ENCODE peak calls at places on chromosomes 12 and 14, in ten cellular contexts. W is activated CD4-positive, alpha-beta T cell treated with anti-CD3 and anti-CD28 coated beads for 48 hours; M is activated effector memory CD4-positive, alpha-beta T cell treated with Interleukin-2 at 50 U/mL for 16 hours; Y is fibroblast of the conjunctiva; D is WTC11; F is cardiac muscle cell; C is Right ventricle myocardium inferior; U is GM20000; S is neural progenitor cell; T is EH. V is an unnamed sample.

GRCh38 chr12:132451172-132451835 is 38.6 kb upstream of the FBRSL1 start:
- DNase-seq in T (no peak), U (peak), S (no peak), D (no peak), F (no peak), M (no peak), Y (no peak), C (peak), W (no peak), V (no peak)

GRCh38 chr12:78697817-78698415 is 166.7 kb upstream of the SYT1 start:
- DNase-seq in M (no peak), T (peak), C (no peak), D (no peak), F (no peak), U (no peak), Y (no peak), W (no peak), S (no peak), V (no peak)

GRCh38 chr14:64213079-64213478 is 81.1 kb downstream of the ESR2 start:
- DNase-seq in W (no peak), D (no peak), M (no peak), C (no peak), F (peak), T (peak), S (no peak), Y (no peak), U (no peak), V (no peak)

GRCh38 chr12:48084066-48084465 is 21.8 kb downstream of the SENP1 start:
- DNase-seq in F (no peak), W (no peak), Y (no peak), T (peak), M (no peak), C (no peak), S (peak), D (no peak), U (no peak), V (no peak)

GRCh38 chr14:26132061-26132460 is 465.8 kb downstream of the NOVA1 start:
- DNase-seq in C (no peak), T (no peak), U (no peak), S (no peak), D (no peak), F (no peak), W (no peak), Y (no peak), M (no peak), V (no peak)

GRCh38 chr14:96249016-96249415 is 7.0 kb upstream of the BDKRB1 start:
- DNase-seq in D (no peak), C (no peak), U (no peak), S (no peak), Y (peak), T (peak), W (no peak), M (no peak), F (no peak), V (no peak)

GRCh38 chr14:72961579-72962335 is 35.5 kb downstream of the DCAF4 start:
- DNase-seq in C (no peak), W (no peak), F (no peak), M (no peak), D (no peak), T (peak), U (no peak), Y (no peak), S (no peak), V (no peak)

GRCh38 chr14:21455592-21455911 is 371 bp downstream of the CHD8 start:
- DNase-seq in M (no peak), Y (no peak), F (no peak), S (no peak), C (no peak), T (no peak), W (no peak), D (no peak), U (no peak), V (no peak)

GRCh38 chr14:33914676-33915516 is 36.0 kb downstream of the EGLN3 start:
- DNase-seq in U (no peak), S (no peak), C (no peak), F (no peak), Y (peak), T (peak), W (no peak), M (no peak), D (no peak), V (no peak)

GRCh38 chr14:56996721-56997399 is 186.6 kb upstream of the OTX2 start:
- DNase-seq in Y (no peak), W (no peak), S (no peak), M (no peak), C (no peak), F (no peak), U (no peak), T (no peak), D (no peak), V (no peak)

GRCh38 chr14:61659582-61659981 is 35.7 kb upstream of the HIF1A start:
- DNase-seq in C (no peak), Y (no peak), S (no peak), M (no peak), U (no peak), W (no peak), D (no peak), T (peak), F (no peak), V (no peak)

GRCh38 chr14:90720336-90720735 is 95.9 kb downstream of the TTC7B start:
- DNase-seq in U (no peak), Y (no peak), D (no peak), F (no peak), C (no peak), T (no peak), M (no peak), S (no peak), W (no peak), V (no peak)

V was measured in thoracic aorta.